ENCODE peak calls at places on chromosomes 11 and 22, in seven cellular contexts. One of them, this sample, is unnamed.

GRCh38 chr11:119380160-119380815 is 1.2 kb downstream of the USP2 start:
- DNase-seq in H1: no peak
- DNase-seq in neuronal stem cell: no peak
- DNase-seq in mesenchymal stem cell: no peak
- DNase-seq in trophoblast cell: no peak
- DNase-seq in H9: no peak
- DNase-seq in IMR-90: no peak
- DNase-seq in this sample: no peak

GRCh38 chr11:10864688-10865087 is 6.8 kb upstream of the ZBED5 start:
- DNase-seq in trophoblast cell: no peak
- DNase-seq in neuronal stem cell: no peak
- DNase-seq in H1: no peak
- DNase-seq in IMR-90: peak
- DNase-seq in mesenchymal stem cell: peak
- DNase-seq in H9: no peak
- DNase-seq in this sample: no peak

GRCh38 chr11:128521697-128522062 is 65.7 kb downstream of the ETS1 start:
- DNase-seq in IMR-90: no peak
- DNase-seq in trophoblast cell: no peak
- DNase-seq in neuronal stem cell: no peak
- DNase-seq in H1: peak
- DNase-seq in mesenchymal stem cell: peak
- DNase-seq in H9: no peak
- DNase-seq in this sample: no peak

GRCh38 chr11:123603666-123604065 is 50.8 kb downstream of the SCN3B start:
- DNase-seq in IMR-90: no peak
- DNase-seq in trophoblast cell: no peak
- DNase-seq in H1: no peak
- DNase-seq in H9: no peak
- DNase-seq in neuronal stem cell: no peak
- DNase-seq in mesenchymal stem cell: no peak
- DNase-seq in this sample: no peak

GRCh38 chr11:33835143-33835878 is 56.6 kb downstream of the LMO2 start:
- DNase-seq in IMR-90: peak
- DNase-seq in trophoblast cell: peak
- DNase-seq in H9: no peak
- DNase-seq in neuronal stem cell: no peak
- DNase-seq in mesenchymal stem cell: peak
- DNase-seq in H1: no peak
- DNase-seq in this sample: no peak

GRCh38 chr11:19393941-19394340 is 153.2 kb upstream of the E2F8 start:
- DNase-seq in mesenchymal stem cell: peak
- DNase-seq in trophoblast cell: no peak
- DNase-seq in IMR-90: peak
- DNase-seq in H9: no peak
- DNase-seq in H1: no peak
- DNase-seq in neuronal stem cell: no peak
- DNase-seq in this sample: peak

GRCh38 chr11:2663915-2664314 is 35.9 kb downstream of the KCNQ1OT1 start:
- DNase-seq in H9: no peak
- DNase-seq in neuronal stem cell: no peak
- DNase-seq in IMR-90: no peak
- DNase-seq in trophoblast cell: no peak
- DNase-seq in mesenchymal stem cell: no peak
- DNase-seq in H1: no peak
- DNase-seq in this sample: no peak

GRCh38 chr11:116697011-116697410 is 75.8 kb downstream of the BUD13 start:
- DNase-seq in H1: peak
- DNase-seq in H9: no peak
- DNase-seq in IMR-90: no peak
- DNase-seq in trophoblast cell: peak
- DNase-seq in mesenchymal stem cell: no peak
- DNase-seq in neuronal stem cell: no peak
- DNase-seq in this sample: peak

GRCh38 chr11:20488352-20488751 is 100.8 kb downstream of the PRMT3 start:
- DNase-seq in neuronal stem cell: no peak
- DNase-seq in H9: no peak
- DNase-seq in IMR-90: no peak
- DNase-seq in H1: no peak
- DNase-seq in mesenchymal stem cell: no peak
- DNase-seq in trophoblast cell: no peak
- DNase-seq in this sample: no peak

GRCh38 chr22:48517039-48518030 is 1310.3 kb downstream of the BRD1 start:
- DNase-seq in H9: no peak
- DNase-seq in neuronal stem cell: no peak
- DNase-seq in mesenchymal stem cell: no peak
- DNase-seq in trophoblast cell: no peak
- DNase-seq in IMR-90: no peak
- DNase-seq in H1: no peak
- DNase-seq in this sample: no peak

GRCh38 chr11:73225851-73226250 is 7.8 kb downstream of the P2RY2 start:
- DNase-seq in mesenchymal stem cell: no peak
- DNase-seq in neuronal stem cell: no peak
- DNase-seq in IMR-90: no peak
- DNase-seq in trophoblast cell: no peak
- DNase-seq in H9: no peak
- DNase-seq in H1: no peak
- DNase-seq in this sample: no peak

GRCh38 chr22:16845881-16846280 is 20.7 kb upstream of the XKR3 start:
- DNase-seq in IMR-90: no peak
- DNase-seq in H9: no peak
- DNase-seq in trophoblast cell: no peak
- DNase-seq in H1: no peak
- DNase-seq in neuronal stem cell: no peak
- DNase-seq in mesenchymal stem cell: no peak
- DNase-seq in this sample: no peak

GRCh38 chr11:133966924-133967598 is 10.3 kb upstream of the IGSF9B start:
- DNase-seq in trophoblast cell: no peak
- DNase-seq in IMR-90: no peak
- DNase-seq in H1: peak
- DNase-seq in H9: peak
- DNase-seq in mesenchymal stem cell: no peak
- DNase-seq in neuronal stem cell: no peak
- DNase-seq in this sample: peak

GRCh38 chr11:15093432-15093831 is 20.0 kb downstream of the CALCB start:
- DNase-seq in H1: no peak
- DNase-seq in trophoblast cell: no peak
- DNase-seq in mesenchymal stem cell: no peak
- DNase-seq in IMR-90: no peak
- DNase-seq in H9: no peak
- DNase-seq in neuronal stem cell: no peak
- DNase-seq in this sample: no peak

GRCh38 chr11:71138737-71139425 is 113.5 kb downstream of the SHANK2 start:
- DNase-seq in IMR-90: no peak
- DNase-seq in trophoblast cell: no peak
- DNase-seq in neuronal stem cell: peak
- DNase-seq in H9: no peak
- DNase-seq in H1: no peak
- DNase-seq in mesenchymal stem cell: no peak
- DNase-seq in this sample: no peak

GRCh38 chr11:42571486-42572230 is 740.1 kb upstream of the API5 start:
- DNase-seq in H1: no peak
- DNase-seq in IMR-90: no peak
- DNase-seq in trophoblast cell: no peak
- DNase-seq in neuronal stem cell: no peak
- DNase-seq in H9: no peak
- DNase-seq in mesenchymal stem cell: no peak
- DNase-seq in this sample: no peak

GRCh38 chr11:7480132-7480531 is 5.2 kb upstream of the OLFML1 start:
- DNase-seq in H1: no peak
- DNase-seq in trophoblast cell: no peak
- DNase-seq in IMR-90: no peak
- DNase-seq in H9: no peak
- DNase-seq in mesenchymal stem cell: no peak
- DNase-seq in neuronal stem cell: no peak
- DNase-seq in this sample: peak

GRCh38 chr11:76632492-76632891 is 38.1 kb downstream of the LRRC32 start:
- DNase-seq in IMR-90: no peak
- DNase-seq in trophoblast cell: peak
- DNase-seq in H9: no peak
- DNase-seq in neuronal stem cell: no peak
- DNase-seq in mesenchymal stem cell: no peak
- DNase-seq in H1: no peak
- DNase-seq in this sample: no peak

GRCh38 chr11:28679795-28680194 is 571.6 kb downstream of the METTL15 start:
- DNase-seq in H9: no peak
- DNase-seq in trophoblast cell: no peak
- DNase-seq in neuronal stem cell: no peak
- DNase-seq in mesenchymal stem cell: peak
- DNase-seq in H1: no peak
- DNase-seq in IMR-90: peak
- DNase-seq in this sample: no peak

GRCh38 chr11:36459046-36459445 is 51.0 kb downstream of the TRAF6 start:
- DNase-seq in IMR-90: no peak
- DNase-seq in mesenchymal stem cell: no peak
- DNase-seq in trophoblast cell: no peak
- DNase-seq in H9: no peak
- DNase-seq in neuronal stem cell: no peak
- DNase-seq in H1: no peak
- DNase-seq in this sample: no peak

GRCh38 chr11:62923634-62924411 is 2.7 kb upstream of the CHRM1 start:
- DNase-seq in neuronal stem cell: no peak
- DNase-seq in H9: no peak
- DNase-seq in IMR-90: no peak
- DNase-seq in trophoblast cell: peak
- DNase-seq in mesenchymal stem cell: no peak
- DNase-seq in H1: peak
- DNase-seq in this sample: peak

GRCh38 chr11:2929880-2930704 is 872 bp upstream of the PHLDA2 start:
- DNase-seq in mesenchymal stem cell: peak
- DNase-seq in IMR-90: peak
- DNase-seq in neuronal stem cell: peak
- DNase-seq in H9: peak
- DNase-seq in trophoblast cell: peak
- DNase-seq in H1: peak
- DNase-seq in this sample: peak

GRCh38 chr11:19499999-19500398 is 212.6 kb upstream of the NAV2 start:
- DNase-seq in IMR-90: peak
- DNase-seq in H9: no peak
- DNase-seq in mesenchymal stem cell: no peak
- DNase-seq in neuronal stem cell: no peak
- DNase-seq in H1: no peak
- DNase-seq in trophoblast cell: peak
- DNase-seq in this sample: no peak

GRCh38 chr11:68213555-68214172 is 568 bp upstream of the KMT5B start:
- DNase-seq in H9: peak
- DNase-seq in trophoblast cell: peak
- DNase-seq in neuronal stem cell: peak
- DNase-seq in H1: peak
- DNase-seq in mesenchymal stem cell: peak
- DNase-seq in IMR-90: peak
- DNase-seq in this sample: peak
- H3K23ac ChIP-seq in H9: no peak
- H3K23ac ChIP-seq in trophoblast cell: no peak
- H3K23ac ChIP-seq in neuronal stem cell: peak
- H3K23ac ChIP-seq in H1: no peak
- H3K23ac ChIP-seq in mesenchymal stem cell: peak
- H3K23ac ChIP-seq in IMR-90: peak
- H3K23ac ChIP-seq in this sample: peak

GRCh38 chr11:126702165-126702738 is 298.3 kb downstream of the KIRREL3 start:
- DNase-seq in neuronal stem cell: no peak
- DNase-seq in IMR-90: peak
- DNase-seq in H9: no peak
- DNase-seq in mesenchymal stem cell: no peak
- DNase-seq in trophoblast cell: no peak
- DNase-seq in H1: no peak
- DNase-seq in this sample: no peak

GRCh38 chr11:126698576-126698975 is 302.0 kb downstream of the KIRREL3 start:
- DNase-seq in H1: no peak
- DNase-seq in trophoblast cell: no peak
- DNase-seq in mesenchymal stem cell: no peak
- DNase-seq in H9: peak
- DNase-seq in IMR-90: no peak
- DNase-seq in neuronal stem cell: no peak
- DNase-seq in this sample: peak

GRCh38 chr11:126702987-126703386 is 297.6 kb downstream of the KIRREL3 start:
- DNase-seq in mesenchymal stem cell: no peak
- DNase-seq in neuronal stem cell: no peak
- DNase-seq in H1: no peak
- DNase-seq in trophoblast cell: no peak
- DNase-seq in H9: no peak
- DNase-seq in IMR-90: no peak
- DNase-seq in this sample: peak

GRCh38 chr11:126701555-126701897 is 299.0 kb downstream of the KIRREL3 start:
- DNase-seq in H9: no peak
- DNase-seq in H1: no peak
- DNase-seq in neuronal stem cell: no peak
- DNase-seq in mesenchymal stem cell: no peak
- DNase-seq in trophoblast cell: no peak
- DNase-seq in IMR-90: no peak
- DNase-seq in this sample: no peak

DNA sequence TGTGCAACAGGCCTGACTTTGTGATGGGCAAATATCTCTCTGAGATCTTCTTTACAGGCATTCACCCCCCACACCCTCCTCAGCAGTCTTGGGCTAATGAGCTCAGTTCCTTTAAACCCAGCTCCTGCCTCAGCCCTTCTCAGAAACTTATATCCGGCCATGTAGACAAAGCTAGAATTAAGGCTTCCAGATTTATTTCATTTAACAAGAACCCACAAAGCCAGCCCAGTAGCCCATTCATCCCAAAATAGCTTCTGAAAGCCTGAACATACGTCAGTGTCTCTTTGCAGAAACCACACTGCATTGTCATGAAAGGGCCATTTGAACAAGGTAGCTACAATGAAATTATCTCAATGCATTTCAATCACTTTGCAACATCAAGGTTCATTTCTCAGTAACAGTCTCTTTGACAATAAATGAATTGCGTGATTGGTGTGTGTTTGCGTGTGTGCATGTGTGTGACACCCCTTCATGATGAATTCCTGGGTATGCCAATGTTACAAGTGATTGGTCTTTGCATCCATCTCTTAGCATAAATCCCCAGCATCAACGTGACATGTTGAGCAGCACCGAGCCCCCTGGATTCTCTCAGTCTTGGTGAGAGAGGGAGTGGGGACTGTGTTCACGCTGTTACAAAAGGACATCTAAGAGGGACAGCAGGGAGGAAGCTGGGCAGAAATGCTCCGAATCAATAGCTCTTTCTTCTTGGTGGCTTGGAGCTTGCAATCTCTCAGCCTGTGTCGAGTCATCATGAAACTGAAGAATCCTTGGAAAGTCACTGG is 299.6 kb downstream of the KIRREL3 start:
- DNase-seq in trophoblast cell: no peak
- DNase-seq in neuronal stem cell: no peak
- DNase-seq in H9: no peak
- DNase-seq in H1: no peak
- DNase-seq in IMR-90: peak
- DNase-seq in mesenchymal stem cell: no peak
- DNase-seq in this sample: no peak
- H4K8ac ChIP-seq in trophoblast cell: no peak
- H4K8ac ChIP-seq in neuronal stem cell: no peak
- H4K8ac ChIP-seq in H9: no peak
- H4K8ac ChIP-seq in H1: no peak
- H4K8ac ChIP-seq in IMR-90: no peak
- H4K8ac ChIP-seq in mesenchymal stem cell: no peak
- H4K8ac ChIP-seq in this sample: no peak

GRCh38 chr11:65649656-65650546 is 12.0 kb downstream of the SIPA1 start:
- DNase-seq in neuronal stem cell: no peak
- DNase-seq in mesenchymal stem cell: no peak
- DNase-seq in H1: no peak
- DNase-seq in H9: no peak
- DNase-seq in trophoblast cell: no peak
- DNase-seq in IMR-90: no peak
- DNase-seq in this sample: no peak
- H3K23ac ChIP-seq in neuronal stem cell: peak
- H3K23ac ChIP-seq in mesenchymal stem cell: no peak
- H3K23ac ChIP-seq in H1: no peak
- H3K23ac ChIP-seq in H9: no peak
- H3K23ac ChIP-seq in trophoblast cell: no peak
- H3K23ac ChIP-seq in IMR-90: no peak
- H3K23ac ChIP-seq in this sample: no peak

GRCh38 chr22:24521791-24522245 is 26.7 kb downstream of the UPB1 start:
- DNase-seq in mesenchymal stem cell: peak
- DNase-seq in neuronal stem cell: peak
- DNase-seq in IMR-90: peak
- DNase-seq in trophoblast cell: peak
- DNase-seq in H9: peak
- DNase-seq in H1: peak
- DNase-seq in this sample: peak
- H4K8ac ChIP-seq in mesenchymal stem cell: no peak
- H4K8ac ChIP-seq in neuronal stem cell: no peak
- H4K8ac ChIP-seq in IMR-90: no peak
- H4K8ac ChIP-seq in trophoblast cell: no peak
- H4K8ac ChIP-seq in H9: no peak
- H4K8ac ChIP-seq in H1: no peak
- H4K8ac ChIP-seq in this sample: no peak

This sample was measured in mesendoderm.